ENCODE peak calls at places on chromosome 17, in nine cellular contexts. One of them, this sample, is unnamed.

GRCh38 chr17:75645501-75645888 is 12.3 kb downstream of the SMIM5 start:
- DNase-seq in adrenal gland: no peak
- DNase-seq in ovary: no peak
- DNase-seq in H54: peak; percentile 62
- DNase-seq in breast epithelium: no peak
- DNase-seq in HCT116: peak; percentile 90
- DNase-seq in stomach: peak; percentile 85
- DNase-seq in GM12891: no peak
- DNase-seq in H1: no peak
- DNase-seq in this sample: peak; percentile 76

GRCh38 chr17:80257716-80258213 is 2.9 kb upstream of the RNF213 start:
- DNase-seq in stomach: no peak
- DNase-seq in ovary: no peak
- DNase-seq in adrenal gland: no peak
- DNase-seq in H54: no peak
- DNase-seq in HCT116: no peak
- DNase-seq in H1: no peak
- DNase-seq in breast epithelium: no peak
- DNase-seq in GM12891: no peak
- DNase-seq in this sample: peak; percentile 68

GRCh38 chr17:68906638-68907037 is 48.6 kb downstream of the ABCA8 start:
- DNase-seq in HCT116: peak; percentile 46
- DNase-seq in GM12891: no peak
- DNase-seq in ovary: no peak
- DNase-seq in adrenal gland: no peak
- DNase-seq in breast epithelium: no peak
- DNase-seq in H54: no peak
- DNase-seq in stomach: no peak
- DNase-seq in H1: no peak
- DNase-seq in this sample: no peak

GRCh38 chr17:3678821-3679175 is 10.2 kb downstream of the EMC6 start:
- DNase-seq in HCT116: no peak
- DNase-seq in H54: no peak
- DNase-seq in breast epithelium: no peak
- DNase-seq in stomach: no peak
- DNase-seq in adrenal gland: no peak
- DNase-seq in H1: peak; percentile 39
- DNase-seq in ovary: no peak
- DNase-seq in GM12891: no peak
- DNase-seq in this sample: no peak

GRCh38 chr17:38350035-38350434 is 1.6 kb upstream of the SOCS7 start:
- DNase-seq in GM12891: no peak
- DNase-seq in H1: no peak
- DNase-seq in stomach: no peak
- DNase-seq in HCT116: no peak
- DNase-seq in H54: no peak
- DNase-seq in breast epithelium: no peak
- DNase-seq in adrenal gland: no peak
- DNase-seq in ovary: no peak
- DNase-seq in this sample: no peak

GRCh38 chr17:57605734-57606105 is 139.4 kb downstream of the CCDC182 start:
- DNase-seq in GM12891: no peak
- DNase-seq in H54: no peak
- DNase-seq in stomach: no peak
- DNase-seq in adrenal gland: no peak
- DNase-seq in breast epithelium: no peak
- DNase-seq in ovary: no peak
- DNase-seq in H1: no peak
- DNase-seq in HCT116: no peak
- DNase-seq in this sample: no peak

GRCh38 chr17:31085563-31085962 is 9.2 kb upstream of the NF1 start:
- DNase-seq in HCT116: no peak
- DNase-seq in H1: no peak
- DNase-seq in stomach: no peak
- DNase-seq in adrenal gland: peak; percentile 35
- DNase-seq in H54: no peak
- DNase-seq in breast epithelium: no peak
- DNase-seq in ovary: no peak
- DNase-seq in GM12891: no peak
- DNase-seq in this sample: no peak

GRCh38 chr17:48622857-48623256 is 3.3 kb downstream of the HOXB9 start:
- DNase-seq in H54: no peak
- DNase-seq in ovary: no peak
- DNase-seq in adrenal gland: no peak
- DNase-seq in HCT116: no peak
- DNase-seq in breast epithelium: no peak
- DNase-seq in stomach: no peak
- DNase-seq in H1: no peak
- DNase-seq in GM12891: no peak
- DNase-seq in this sample: no peak

GRCh38 chr17:74337834-74338500 is 11.9 kb downstream of the KIF19 start:
- DNase-seq in stomach: no peak
- DNase-seq in H1: no peak
- DNase-seq in HCT116: no peak
- DNase-seq in adrenal gland: no peak
- DNase-seq in ovary: no peak
- DNase-seq in breast epithelium: no peak
- DNase-seq in GM12891: no peak
- DNase-seq in H54: no peak
- DNase-seq in this sample: no peak

GRCh38 chr17:16342979-16343378 is 10.3 kb downstream of the CENPV start:
- DNase-seq in ovary: no peak
- DNase-seq in GM12891: no peak
- DNase-seq in adrenal gland: peak; percentile 66
- DNase-seq in H1: no peak
- DNase-seq in breast epithelium: no peak
- DNase-seq in H54: no peak
- DNase-seq in HCT116: no peak
- DNase-seq in stomach: no peak
- DNase-seq in this sample: no peak

GRCh38 chr17:67911038-67911782 is 85.1 kb downstream of the C17orf58 start:
- DNase-seq in H54: no peak
- DNase-seq in HCT116: no peak
- DNase-seq in adrenal gland: no peak
- DNase-seq in breast epithelium: no peak
- DNase-seq in stomach: no peak
- DNase-seq in H1: no peak
- DNase-seq in GM12891: no peak
- DNase-seq in ovary: no peak
- DNase-seq in this sample: no peak

GRCh38 chr17:41710472-41711090 is 1.6 kb upstream of the GAST start:
- DNase-seq in ovary: no peak
- DNase-seq in adrenal gland: no peak
- DNase-seq in breast epithelium: no peak
- DNase-seq in H54: peak; percentile 77
- DNase-seq in GM12891: no peak
- DNase-seq in HCT116: no peak
- DNase-seq in stomach: no peak
- DNase-seq in H1: no peak
- DNase-seq in this sample: no peak

GRCh38 chr17:3802461-3803307 is 1.7 kb upstream of the ITGAE start:
- DNase-seq in ovary: peak; percentile 85
- DNase-seq in HCT116: no peak
- DNase-seq in adrenal gland: peak; percentile 82
- DNase-seq in H1: no peak
- DNase-seq in H54: peak; percentile 60
- DNase-seq in GM12891: no peak
- DNase-seq in stomach: no peak
- DNase-seq in breast epithelium: no peak
- DNase-seq in this sample: peak; percentile 45

GRCh38 chr17:68182016-68182315 is 65.9 kb upstream of the AMZ2 start:
- DNase-seq in adrenal gland: no peak
- DNase-seq in stomach: no peak
- DNase-seq in H1: no peak
- DNase-seq in breast epithelium: no peak
- DNase-seq in H54: no peak
- DNase-seq in GM12891: no peak
- DNase-seq in HCT116: no peak
- DNase-seq in ovary: no peak
- DNase-seq in this sample: no peak

GRCh38 chr17:77284023-77284617 is 143.4 kb downstream of the SEC14L1 start:
- DNase-seq in GM12891: no peak
- DNase-seq in breast epithelium: no peak
- DNase-seq in H54: no peak
- DNase-seq in HCT116: no peak
- DNase-seq in stomach: no peak
- DNase-seq in H1: no peak
- DNase-seq in adrenal gland: no peak
- DNase-seq in ovary: no peak
- DNase-seq in this sample: no peak

GRCh38 chr17:77286641-77287431 is 146.1 kb downstream of the SEC14L1 start:
- DNase-seq in H1: no peak
- DNase-seq in adrenal gland: peak; percentile 82
- DNase-seq in HCT116: peak; percentile 73
- DNase-seq in breast epithelium: peak; percentile 90
- DNase-seq in stomach: peak; percentile 88
- DNase-seq in GM12891: no peak
- DNase-seq in ovary: no peak
- DNase-seq in H54: peak; percentile 91
- DNase-seq in this sample: peak; percentile 88

GRCh38 chr17:77286391-77286640 is 145.5 kb downstream of the SEC14L1 start:
- DNase-seq in breast epithelium: no peak
- DNase-seq in stomach: no peak
- DNase-seq in GM12891: no peak
- DNase-seq in ovary: no peak
- DNase-seq in H54: no peak
- DNase-seq in HCT116: no peak
- DNase-seq in H1: no peak
- DNase-seq in adrenal gland: no peak
- DNase-seq in this sample: no peak

GRCh38 chr17:77287432-77288068 is 146.8 kb downstream of the SEC14L1 start:
- DNase-seq in breast epithelium: peak; percentile 91
- DNase-seq in H54: peak; percentile 92
- DNase-seq in stomach: peak; percentile 83
- DNase-seq in H1: no peak
- DNase-seq in HCT116: peak; percentile 92
- DNase-seq in ovary: no peak
- DNase-seq in GM12891: no peak
- DNase-seq in adrenal gland: peak; percentile 94
- DNase-seq in this sample: peak; percentile 70

GRCh38 chr17:77285594-77286390 is 145.0 kb downstream of the SEC14L1 start:
- DNase-seq in HCT116: no peak
- DNase-seq in breast epithelium: peak; percentile 81
- DNase-seq in ovary: no peak
- DNase-seq in H54: peak; percentile 88
- DNase-seq in H1: no peak
- DNase-seq in stomach: peak; percentile 85
- DNase-seq in GM12891: no peak
- DNase-seq in adrenal gland: peak; percentile 68
- DNase-seq in this sample: peak; percentile 81
- TF ChIP-seq POLR2A in HCT116: no peak
- TF ChIP-seq POLR2A in breast epithelium: no peak
- TF ChIP-seq POLR2A in ovary: no peak
- TF ChIP-seq POLR2A in H54: peak; percentile 58
- TF ChIP-seq POLR2A in H1: no peak
- TF ChIP-seq POLR2A in stomach: no peak
- TF ChIP-seq POLR2A in GM12891: no peak
- TF ChIP-seq POLR2A in adrenal gland: no peak
- TF ChIP-seq POLR2A in this sample: peak; percentile 68

GRCh38 chr17:81867123-81867951 is 3.8 kb downstream of the ARHGDIA start:
- DNase-seq in GM12891: no peak
- DNase-seq in adrenal gland: peak; percentile 78
- DNase-seq in breast epithelium: no peak
- DNase-seq in HCT116: no peak
- DNase-seq in ovary: no peak
- DNase-seq in H1: peak; percentile 64
- DNase-seq in H54: no peak
- DNase-seq in stomach: peak; percentile 52
- DNase-seq in this sample: peak; percentile 63
- TF ChIP-seq POLR2A in GM12891: peak; percentile 76
- TF ChIP-seq POLR2A in adrenal gland: peak; percentile 50
- TF ChIP-seq POLR2A in breast epithelium: no peak
- TF ChIP-seq POLR2A in HCT116: no peak
- TF ChIP-seq POLR2A in ovary: no peak
- TF ChIP-seq POLR2A in H1: peak; percentile 51
- TF ChIP-seq POLR2A in H54: peak; percentile 33
- TF ChIP-seq POLR2A in stomach: no peak
- TF ChIP-seq POLR2A in this sample: peak; percentile 30

GRCh38 chr17:77407321-77408277 is 266.8 kb downstream of the SEC14L1 start:
- DNase-seq in H54: no peak
- DNase-seq in breast epithelium: no peak
- DNase-seq in HCT116: no peak
- DNase-seq in GM12891: no peak
- DNase-seq in ovary: no peak
- DNase-seq in H1: no peak
- DNase-seq in stomach: no peak
- DNase-seq in adrenal gland: no peak
- DNase-seq in this sample: peak; percentile 33

GRCh38 chr17:77405867-77406513 is 265.2 kb downstream of the SEC14L1 start:
- DNase-seq in HCT116: no peak
- DNase-seq in adrenal gland: no peak
- DNase-seq in breast epithelium: no peak
- DNase-seq in H1: no peak
- DNase-seq in ovary: no peak
- DNase-seq in stomach: no peak
- DNase-seq in GM12891: no peak
- DNase-seq in H54: no peak
- DNase-seq in this sample: no peak

GRCh38 chr17:77410470-77410869 is 269.7 kb downstream of the SEC14L1 start:
- DNase-seq in H54: no peak
- DNase-seq in HCT116: no peak
- DNase-seq in adrenal gland: no peak
- DNase-seq in GM12891: no peak
- DNase-seq in breast epithelium: no peak
- DNase-seq in ovary: no peak
- DNase-seq in H1: no peak
- DNase-seq in stomach: no peak
- DNase-seq in this sample: no peak

GRCh38 chr17:77408284-77408683 is 267.5 kb downstream of the SEC14L1 start:
- DNase-seq in stomach: no peak
- DNase-seq in H54: no peak
- DNase-seq in breast epithelium: no peak
- DNase-seq in HCT116: no peak
- DNase-seq in GM12891: no peak
- DNase-seq in H1: no peak
- DNase-seq in adrenal gland: no peak
- DNase-seq in ovary: no peak
- DNase-seq in this sample: peak; percentile 37

GRCh38 chr17:77409282-77410161 is 268.8 kb downstream of the SEC14L1 start:
- DNase-seq in H1: peak; percentile 71
- DNase-seq in H54: no peak
- DNase-seq in GM12891: no peak
- DNase-seq in HCT116: no peak
- DNase-seq in ovary: peak; percentile 66
- DNase-seq in stomach: peak; percentile 77
- DNase-seq in adrenal gland: no peak
- DNase-seq in breast epithelium: no peak
- DNase-seq in this sample: peak; percentile 69
- TF ChIP-seq POLR2A in H1: no peak
- TF ChIP-seq POLR2A in H54: no peak
- TF ChIP-seq POLR2A in GM12891: no peak
- TF ChIP-seq POLR2A in HCT116: no peak
- TF ChIP-seq POLR2A in ovary: no peak
- TF ChIP-seq POLR2A in stomach: no peak
- TF ChIP-seq POLR2A in adrenal gland: no peak
- TF ChIP-seq POLR2A in breast epithelium: no peak
- TF ChIP-seq POLR2A in this sample: no peak

DNA sequence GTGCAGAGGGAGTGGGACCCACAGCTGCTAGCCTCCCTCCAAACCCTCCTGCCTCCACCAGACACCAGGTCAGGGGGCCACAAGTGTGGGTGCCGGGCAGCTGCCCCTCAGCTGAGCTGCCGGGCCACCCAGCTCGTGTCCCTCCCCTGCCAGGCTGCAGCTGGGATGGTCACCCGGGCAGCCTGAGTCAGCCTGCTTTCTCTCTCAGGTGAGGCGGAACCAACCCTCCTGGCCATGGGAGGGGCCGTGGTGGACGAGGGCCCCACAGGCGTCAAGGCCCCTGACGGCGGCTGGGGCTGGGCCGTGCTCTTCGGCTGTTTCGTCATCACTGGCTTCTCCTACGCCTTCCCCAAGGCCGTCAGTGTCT is 6.9 kb downstream of the SLC16A3 start:
- DNase-seq in ovary: peak; percentile 67
- DNase-seq in H1: no peak
- DNase-seq in adrenal gland: peak; percentile 62
- DNase-seq in HCT116: no peak
- DNase-seq in GM12891: no peak
- DNase-seq in breast epithelium: no peak
- DNase-seq in stomach: no peak
- DNase-seq in H54: no peak
- DNase-seq in this sample: peak; percentile 36
- TF ChIP-seq POLR2A in ovary: no peak
- TF ChIP-seq POLR2A in H1: no peak
- TF ChIP-seq POLR2A in adrenal gland: no peak
- TF ChIP-seq POLR2A in HCT116: no peak
- TF ChIP-seq POLR2A in GM12891: no peak
- TF ChIP-seq POLR2A in breast epithelium: no peak
- TF ChIP-seq POLR2A in stomach: no peak
- TF ChIP-seq POLR2A in H54: no peak
- TF ChIP-seq POLR2A in this sample: no peak